ENCODE peak calls at places on chromosomes 3 and 15, in seven cellular contexts. A is foreskin fibroblast; T is sigmoid colon; E is 8988T; S is effector CD4-positive, alpha-beta T cell; R is HT1080; Q is NCI-H1092. U is an unnamed sample.

GRCh38 chr3:27511724-27512422 is 27.7 kb upstream of the SLC4A7 start:
- DNase-seq in A (no peak), T (no peak), E (no peak), S (no peak), R (peak; percentile 32), Q (no peak), U (no peak)

GRCh38 chr15:52318729-52319500 is 23.3 kb upstream of the MYO5C start:
- DNase-seq in A (peak; percentile 37), T (no peak), E (no peak), S (no peak), R (no peak), Q (no peak), U (no peak)

GRCh38 chr15:90030376-90030775 is 29.3 kb downstream of the ZNF710 start:
- DNase-seq in A (no peak), T (peak; percentile 58), E (no peak), S (no peak), R (no peak), Q (no peak), U (no peak)

GRCh38 chr15:31215490-31216209 is 111.0 kb upstream of the KLF13 start:
- DNase-seq in A (peak; percentile 87), T (peak; percentile 92), E (peak; percentile 69), S (peak; percentile 57), R (peak; percentile 39), Q (peak; percentile 39), U (peak; percentile 89)

GRCh38 chr3:189139631-189140030 is 32.1 kb upstream of the TPRG1 start:
- DNase-seq in A (no peak), T (no peak), E (no peak), S (no peak), R (no peak), Q (no peak), U (no peak)

GRCh38 chr15:35991386-35991785 is 445.4 kb upstream of the DPH6 start:
- DNase-seq in A (no peak), T (no peak), E (no peak), S (no peak), R (no peak), Q (no peak), U (no peak)

GRCh38 chr15:37096878-37097568 is 3.3 kb downstream of the MEIS2 start:
- DNase-seq in A (peak; percentile 57), T (no peak), E (peak; percentile 37), S (no peak), R (peak; percentile 34), Q (no peak), U (peak; percentile 29)

GRCh38 chr3:52294320-52295150 is 6.9 kb downstream of the GLYCTK start:
- DNase-seq in A (no peak), T (no peak), E (no peak), S (no peak), R (no peak), Q (no peak), U (no peak)

GRCh38 chr3:63056932-63057331 is 181.7 kb upstream of the CADPS start:
- DNase-seq in A (no peak), T (no peak), E (no peak), S (no peak), R (no peak), Q (no peak), U (no peak)

GRCh38 chr15:39133201-39133600 is 447.7 kb upstream of the THBS1 start:
- DNase-seq in A (peak; percentile 77), T (no peak), E (no peak), S (no peak), R (peak; percentile 74), Q (no peak), U (peak; percentile 58)

GRCh38 chr3:81545572-81545971 is 215.9 kb downstream of the GBE1 start:
- DNase-seq in A (peak; percentile 52), T (no peak), E (no peak), S (no peak), R (peak; percentile 20), Q (no peak), U (peak; percentile 11)

GRCh38 chr3:47266709-47267489 is 15.7 kb downstream of the KIF9 start:
- DNase-seq in A (peak; percentile 97), T (peak; percentile 89), E (peak; percentile 72), S (peak; percentile 19), R (peak; percentile 88), Q (no peak), U (peak; percentile 87)

GRCh38 chr3:62999158-62999557 is 123.9 kb upstream of the CADPS start:
- DNase-seq in A (no peak), T (no peak), E (no peak), S (no peak), R (no peak), Q (no peak), U (no peak)

GRCh38 chr15:80549712-80550111 is 145.4 kb upstream of the ABHD17C start:
- DNase-seq in A (no peak), T (no peak), E (no peak), S (no peak), R (no peak), Q (no peak), U (no peak)

GRCh38 chr3:185744997-185745843 is 79.6 kb downstream of the IGF2BP2 start:
- DNase-seq in A (peak; percentile 88), T (no peak), E (no peak), S (no peak), R (peak; percentile 99), Q (no peak), U (peak; percentile 74)

GRCh38 chr15:48005921-48006541 is 114.8 kb upstream of the SLC24A5 start:
- DNase-seq in A (peak; percentile 64), T (no peak), E (no peak), S (no peak), R (no peak), Q (no peak), U (no peak)